ENCODE peak calls at places on chromosomes 6 and 20, in five cellular contexts. H is DMS53, D is B cell, S is IMR-90, Z is kidney epithelial cell. K is an unnamed sample.

GRCh38 chr20:47356526-47357295 is at the start of gene ZMYND8:
- DNase-seq in H (peak), Z (no peak), D (peak), S (peak), K (peak)

GRCh38 chr6:34855463-34855862 is 32.4 kb downstream of the TAF11 start:
- DNase-seq in D (no peak), S (no peak), H (peak), Z (no peak), K (no peak)

GRCh38 chr6:36827261-36828079 is 11.8 kb downstream of the CPNE5 start:
- DNase-seq in S (peak), D (no peak), Z (peak), H (no peak), K (peak)

GRCh38 chr20:46939031-46939430 is 44.4 kb downstream of the EYA2 start:
- DNase-seq in D (no peak), H (peak), S (no peak), Z (no peak), K (no peak)

GRCh38 chr6:53048431-53049195 is 16.6 kb upstream of the FBXO9 start:
- DNase-seq in S (peak), D (no peak), H (no peak), Z (no peak), K (peak)

GRCh38 chr6:46410330-46410953 is 80.8 kb downstream of the RCAN2 start:
- DNase-seq in S (peak), H (peak), D (peak), Z (no peak), K (no peak)

GRCh38 chr20:39810269-39810668 is 848.1 kb downstream of the DHX35 start:
- DNase-seq in H (no peak), D (no peak), S (no peak), Z (no peak), K (no peak)

GRCh38 chr6:164417537-164417936 is 891.9 kb downstream of the C6orf118 start:
- DNase-seq in H (no peak), D (no peak), S (no peak), Z (no peak), K (no peak)

GRCh38 chr6:130138116-130138908 is 84.4 kb downstream of the SAMD3 start:
- DNase-seq in D (no peak), H (no peak), Z (no peak), S (no peak), K (no peak)

GRCh38 chr20:44134897-44135810 is 51.8 kb downstream of the JPH2 start:
- DNase-seq in D (no peak), S (no peak), H (no peak), Z (no peak), K (no peak)

GRCh38 chr20:18506744-18507143 is 996 bp upstream of the SEC23B start:
- DNase-seq in D (no peak), Z (no peak), S (no peak), H (peak), K (peak)

GRCh38 chr20:63219866-63220521 is 4.1 kb upstream of the YTHDF1 start:
- DNase-seq in S (no peak), D (no peak), H (no peak), Z (no peak), K (no peak)

GRCh38 chr20:51091564-51092195 is 68.8 kb upstream of the KCNG1 start:
- DNase-seq in Z (no peak), S (no peak), D (no peak), H (no peak), K (no peak)

GRCh38 chr20:63537525-63538203 is 488 bp upstream of the PTK6 start:
- DNase-seq in S (peak), H (peak), D (peak), Z (peak), K (peak)

GRCh38 chr20:49519777-49520359 is 37.4 kb upstream of the KCNB1 start:
- DNase-seq in Z (no peak), D (no peak), S (no peak), H (no peak), K (no peak)

GRCh38 chr6:484086-484728 is 92.7 kb downstream of the IRF4 start:
- DNase-seq in D (no peak), S (peak), H (no peak), Z (no peak), K (no peak)

GRCh38 chr6:11490996-11491395 is 46.6 kb upstream of the TMEM170B start:
- DNase-seq in H (no peak), Z (no peak), S (no peak), D (no peak), K (no peak)

GRCh38 chr6:149264629-149265028 is 52.9 kb upstream of the TAB2 start:
- DNase-seq in H (peak), S (no peak), D (no peak), Z (no peak), K (no peak)

GRCh38 chr6:31058128-31058894 is 48.0 kb downstream of the MUC22 start:
- DNase-seq in S (peak), D (no peak), H (peak), Z (peak), K (peak)

GRCh38 chr6:54291146-54291545 is 17.1 kb upstream of the TINAG start:
- DNase-seq in H (peak), Z (peak), D (no peak), S (peak), K (peak)

GRCh38 chr6:75351570-75351969 is 67.0 kb upstream of the TMEM30A start:
- DNase-seq in H (peak), S (no peak), D (no peak), Z (no peak), K (no peak)

GRCh38 chr20:25692499-25692898 is 4.2 kb downstream of the ZNF337 start:
- DNase-seq in D (no peak), Z (no peak), S (no peak), H (no peak), K (peak)

GRCh38 chr20:49850463-49851233 is 38.0 kb downstream of the SLC9A8 start:
- DNase-seq in Z (no peak), D (no peak), H (no peak), S (no peak), K (peak)

GRCh38 chr6:5905431-5906339 is 101.0 kb downstream of the NRN1 start:
- DNase-seq in S (peak), H (no peak), Z (no peak), D (no peak), K (peak)

GRCh38 chr6:26538572-26538902 is 371 bp downstream of the HMGN4 start:
- DNase-seq in S (peak), Z (no peak), H (peak), D (no peak), K (no peak)

K was measured in mesenchymal stem cell.